ENCODE peak calls at places on chromosomes 16 and 17, in five cellular contexts. V is H9; T is naive thymus-derived CD4-positive, alpha-beta T cell; A is upper lobe of right lung; W is PC-9. D is an unnamed sample.

GRCh38 chr17:47852113-47852949 is 1.4 kb upstream of the SP6 start:
- DNase-seq in V (no peak), T (no peak), A (no peak), W (no peak), D (no peak)

GRCh38 chr17:74150428-74151025 is 53.0 kb upstream of the RPL38 start:
- DNase-seq in V (no peak), T (no peak), A (no peak), W (peak; percentile 62), D (no peak)

GRCh38 chr16:25633549-25633948 is 58.2 kb upstream of the HS3ST4 start:
- DNase-seq in V (no peak), T (no peak), A (no peak), W (peak; percentile 45), D (no peak)

GRCh38 chr16:28623172-28623711 is 13.4 kb upstream of the SULT1A1 start:
- DNase-seq in V (peak; percentile 39), T (peak; percentile 71), A (peak; percentile 88), W (peak; percentile 80), D (peak; percentile 73)

GRCh38 chr17:29138184-29138955 is 41.8 kb downstream of the MYO18A start:
- DNase-seq in V (no peak), T (peak; percentile 31), A (no peak), W (peak; percentile 52), D (no peak)

GRCh38 chr16:48231675-48232214 is 12.4 kb upstream of the LONP2 start:
- DNase-seq in V (peak; percentile 58), T (peak; percentile 14), A (no peak), W (no peak), D (no peak)

GRCh38 chr17:30477083-30477757 is at the start of gene GOSR1:
- DNase-seq in V (peak; percentile 97), T (peak; percentile 92), A (peak; percentile 95), W (peak; percentile 86), D (peak; percentile 98)

GRCh38 chr17:10683853-10684252 is 13.5 kb downstream of the SCO1 start:
- DNase-seq in V (no peak), T (no peak), A (no peak), W (no peak), D (no peak)

GRCh38 chr17:75199886-75200618 is 5.4 kb upstream of the NUP85 start:
- DNase-seq in V (no peak), T (no peak), A (no peak), W (no peak), D (no peak)

GRCh38 chr16:27596411-27596810 is 46.5 kb downstream of the KATNIP start:
- DNase-seq in V (no peak), T (no peak), A (no peak), W (no peak), D (no peak)

GRCh38 chr17:57898487-57899311 is 48.9 kb upstream of the MRPS23 start:
- DNase-seq in V (peak; percentile 95), T (no peak), A (peak; percentile 86), W (no peak), D (peak; percentile 83)

GRCh38 chr17:40318835-40319332 is 9.9 kb downstream of the RARA start:
- DNase-seq in V (no peak), T (peak; percentile 44), A (peak; percentile 69), W (no peak), D (peak; percentile 85)

GRCh38 chr17:50426814-50427787 is 1.1 kb downstream of the ACSF2 start:
- DNase-seq in V (peak; percentile 62), T (no peak), A (no peak), W (peak; percentile 67), D (no peak)

GRCh38 chr17:59837362-59838195 is 55.2 kb downstream of the TUBD1 start:
- DNase-seq in V (peak; percentile 89), T (peak; percentile 91), A (no peak), W (peak; percentile 100), D (peak; percentile 83)

GRCh38 chr16:84270531-84270930 is 24.1 kb upstream of the WFDC1 start:
- DNase-seq in V (no peak), T (no peak), A (no peak), W (no peak), D (no peak)

GRCh38 chr17:17515921-17516295 is 19.7 kb upstream of the RASD1 start:
- DNase-seq in V (no peak), T (no peak), A (no peak), W (no peak), D (no peak)

GRCh38 chr17:49497147-49498036 is 2.3 kb downstream of the NGFR start:
- DNase-seq in V (peak; percentile 87), T (no peak), A (no peak), W (no peak), D (no peak)

GRCh38 chr17:57767561-57767960 is 22.5 kb upstream of the CCDC182 start:
- DNase-seq in V (peak; percentile 76), T (no peak), A (no peak), W (no peak), D (no peak)

GRCh38 chr17:10051112-10051511 is 146.0 kb upstream of the RCVRN start:
- DNase-seq in V (no peak), T (no peak), A (no peak), W (no peak), D (no peak)

DNA sequence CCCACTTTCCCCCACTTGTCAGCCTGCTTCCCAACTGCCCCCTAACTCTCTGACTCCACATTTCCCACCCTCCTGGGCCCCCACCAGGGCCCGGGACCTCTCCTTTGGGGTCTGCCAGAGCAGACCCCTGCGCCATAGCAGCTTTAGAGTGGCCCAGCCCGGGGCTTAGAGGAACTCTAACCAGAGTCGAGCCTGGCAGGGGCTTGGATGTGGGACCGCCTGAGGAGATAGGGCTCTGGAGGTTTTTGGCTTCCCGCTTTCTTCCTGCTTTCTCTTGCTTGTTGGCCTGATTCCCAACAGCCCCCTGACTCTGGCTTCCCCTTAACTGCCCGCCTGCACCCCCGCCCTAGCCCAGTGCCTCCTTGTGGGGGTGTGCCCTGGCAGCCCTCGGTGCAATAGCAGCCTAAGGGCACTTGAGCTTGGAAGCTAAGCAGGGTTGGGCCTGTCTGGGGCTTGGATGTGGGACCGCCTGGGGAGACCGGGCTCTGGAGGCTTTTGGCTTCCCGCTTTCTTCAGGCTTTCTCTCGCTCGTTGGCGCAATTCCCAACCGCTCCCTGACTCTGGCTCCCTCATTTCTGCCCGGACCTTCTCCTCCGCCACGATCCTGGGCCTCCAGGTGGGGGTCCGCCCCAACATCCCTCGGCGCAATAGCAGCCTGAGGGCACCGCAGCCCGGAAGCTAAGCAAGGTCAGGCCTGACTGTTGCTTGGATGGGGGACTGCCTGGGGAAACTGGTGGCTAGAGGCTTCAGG is 2292.0 kb downstream of the TP53TG3F start:
- DNase-seq in V (no peak), T (no peak), A (no peak), W (no peak), D (no peak)
- H3K9me3 ChIP-seq in V (peaks cover 87% of the 10 kb centered on the region), T (no peaks in the 10 kb centered on the region), A (no peaks in the 10 kb centered on the region), W (no peaks in the 10 kb centered on the region), D (peaks cover 13% of the 10 kb centered on the region)

GRCh38 chr17:42236760-42237159 is 39.4 kb downstream of the STAT5B start:
- DNase-seq in V (no peak), T (no peak), A (no peak), W (no peak), D (no peak)
- H3K9me3 ChIP-seq in V (no peaks in the 10 kb centered on the region), T (no peaks in the 10 kb centered on the region), A (no peaks in the 10 kb centered on the region), W (no peaks in the 10 kb centered on the region), D (no peaks in the 10 kb centered on the region)

GRCh38 chr16:3306078-3306477 is 781 bp downstream of the ZNF75A start:
- DNase-seq in V (no peak), T (no peak), A (no peak), W (no peak), D (no peak)

GRCh38 chr16:3317315-3317999 is 12.2 kb downstream of the ZNF75A start:
- DNase-seq in V (no peak), T (no peak), A (no peak), W (no peak), D (no peak)

GRCh38 chr16:3311496-3311895 is 6.2 kb downstream of the ZNF75A start:
- DNase-seq in V (no peak), T (no peak), A (no peak), W (no peak), D (no peak)
- H3K9me3 ChIP-seq in V (peaks cover 77% of the 10 kb centered on the region), T (peaks cover 36% of the 10 kb centered on the region), A (peaks cover 75% of the 10 kb centered on the region), W (peaks cover 63% of the 10 kb centered on the region), D (peaks cover 99% of the 10 kb centered on the region)

DNA sequence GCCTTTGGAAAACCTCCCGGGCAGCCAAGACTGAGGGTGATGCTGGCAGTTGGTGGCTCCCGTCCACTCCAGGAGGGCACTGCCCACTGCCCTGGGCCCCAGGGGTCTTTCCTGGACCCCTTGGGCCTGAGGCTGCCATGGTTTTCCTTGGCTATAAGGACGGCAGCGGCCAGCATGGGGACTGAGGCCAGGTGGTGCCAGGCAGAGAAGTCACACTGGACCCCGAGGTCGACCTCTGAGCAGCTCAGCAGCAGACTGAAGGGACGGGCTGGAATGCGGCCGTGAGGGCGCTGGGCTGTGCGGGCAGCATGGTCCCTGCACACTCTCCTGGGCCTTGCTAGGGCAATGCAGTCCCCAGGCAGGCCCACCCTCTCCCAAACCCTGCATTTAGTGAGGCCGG is 55.6 kb upstream of the GNG13 start:
- DNase-seq in V (no peak), T (no peak), A (no peak), W (no peak), D (peak; percentile 57)
- H3K9me3 ChIP-seq in V (no peaks in the 10 kb centered on the region), T (no peaks in the 10 kb centered on the region), A (no peaks in the 10 kb centered on the region), W (no peaks in the 10 kb centered on the region), D (peaks cover 7% of the 10 kb centered on the region)

D was measured in upper lobe of left lung.